ENCODE peak calls at places on chromosome 20, in seven cellular contexts. B, J, P, E, O, G and S are unnamed samples.

GRCh38 chr20:46520540-46520939 is 7.2 kb upstream of the ZNF334 start:
- DNase-seq in G (no peak), J (no peak), E (no peak), O (no peak), B (no peak), P (no peak), S (no peak)

GRCh38 chr20:8372819-8373218 is 240.8 kb downstream of the PLCB1 start:
- DNase-seq in P (no peak), E (no peak), J (no peak), B (no peak), G (no peak), O (no peak), S (no peak)

GRCh38 chr20:22722840-22723239 is 138.5 kb upstream of the FOXA2 start:
- DNase-seq in G (no peak), O (no peak), P (no peak), E (no peak), B (no peak), J (no peak), S (no peak)

GRCh38 chr20:6679086-6679485 is 88.4 kb upstream of the BMP2 start:
- DNase-seq in G (no peak), J (no peak), O (no peak), P (no peak), B (no peak), E (no peak), S (no peak)

GRCh38 chr20:40997116-40997515 is 31.5 kb upstream of the TOP1 start:
- DNase-seq in J (peak; percentile 57), P (no peak), O (no peak), E (no peak), B (no peak), G (no peak), S (no peak)

GRCh38 chr20:17944854-17945474 is 23.6 kb downstream of the SNX5 start:
- DNase-seq in J (no peak), B (no peak), G (no peak), P (no peak), E (no peak), O (no peak), S (no peak)

GRCh38 chr20:49737260-49737659 is 23.6 kb upstream of the B4GALT5 start:
- DNase-seq in G (no peak), J (no peak), P (no peak), E (no peak), O (no peak), B (no peak), S (no peak)

GRCh38 chr20:51221791-51222408 is 199.0 kb upstream of the KCNG1 start:
- DNase-seq in E (no peak), G (peak; percentile 50), B (no peak), J (peak; percentile 70), P (peak; percentile 28), O (no peak), S (peak; percentile 28)

GRCh38 chr20:51346686-51347485 is 195.6 kb downstream of the NFATC2 start:
- DNase-seq in E (no peak), P (peak; percentile 57), J (no peak), G (peak; percentile 88), O (no peak), B (no peak), S (no peak)

GRCh38 chr20:31716818-31717477 is 5.7 kb downstream of the BCL2L1 start:
- DNase-seq in G (no peak), P (no peak), E (no peak), O (no peak), J (no peak), B (no peak), S (no peak)

GRCh38 chr20:51695574-51696303 is 72.5 kb downstream of the ATP9A start:
- DNase-seq in B (no peak), J (no peak), O (no peak), P (peak; percentile 62), G (peak; percentile 28), E (no peak), S (no peak)

GRCh38 chr20:8534368-8534767 is 402.3 kb downstream of the PLCB1 start:
- DNase-seq in G (no peak), J (peak; percentile 38), O (no peak), E (no peak), P (no peak), B (no peak), S (no peak)

GRCh38 chr20:48567145-48567544 is 260.7 kb downstream of the PREX1 start:
- DNase-seq in E (no peak), O (no peak), J (no peak), G (no peak), P (no peak), B (no peak), S (no peak)

GRCh38 chr20:1108437-1108920 is 9.9 kb upstream of the PSMF1 start:
- DNase-seq in E (no peak), O (peak; percentile 60), J (peak; percentile 75), B (peak; percentile 29), G (peak; percentile 60), P (no peak), S (peak; percentile 72)

GRCh38 chr20:5668529-5668868 is 81.7 kb upstream of the SHLD1 start:
- DNase-seq in J (no peak), O (no peak), E (no peak), B (no peak), G (peak; percentile 78), P (no peak), S (no peak)

GRCh38 chr20:6122873-6123649 is at the start of gene FERMT1:
- DNase-seq in B (peak; percentile 65), O (peak; percentile 87), J (peak; percentile 71), G (peak; percentile 88), P (no peak), E (peak; percentile 51), S (peak; percentile 70)

GRCh38 chr20:58599966-58600365 is 51.1 kb upstream of the STX16 start:
- DNase-seq in O (no peak), E (no peak), G (no peak), J (no peak), B (no peak), P (no peak), S (no peak)

GRCh38 chr20:58374906-58375760 is 13.9 kb upstream of the VAPB start:
- DNase-seq in O (no peak), B (no peak), J (peak; percentile 52), E (no peak), G (no peak), P (no peak), S (no peak)

GRCh38 chr20:37651932-37652331 is 41.9 kb upstream of the CTNNBL1 start:
- DNase-seq in P (no peak), J (peak; percentile 69), G (peak; percentile 71), E (no peak), O (peak; percentile 36), B (no peak), S (peak; percentile 22)

GRCh38 chr20:5316188-5317158 is at the start of gene PROKR2:
- DNase-seq in J (peak; percentile 80), P (no peak), B (no peak), G (no peak), O (no peak), E (no peak), S (peak; percentile 79)

DNA sequence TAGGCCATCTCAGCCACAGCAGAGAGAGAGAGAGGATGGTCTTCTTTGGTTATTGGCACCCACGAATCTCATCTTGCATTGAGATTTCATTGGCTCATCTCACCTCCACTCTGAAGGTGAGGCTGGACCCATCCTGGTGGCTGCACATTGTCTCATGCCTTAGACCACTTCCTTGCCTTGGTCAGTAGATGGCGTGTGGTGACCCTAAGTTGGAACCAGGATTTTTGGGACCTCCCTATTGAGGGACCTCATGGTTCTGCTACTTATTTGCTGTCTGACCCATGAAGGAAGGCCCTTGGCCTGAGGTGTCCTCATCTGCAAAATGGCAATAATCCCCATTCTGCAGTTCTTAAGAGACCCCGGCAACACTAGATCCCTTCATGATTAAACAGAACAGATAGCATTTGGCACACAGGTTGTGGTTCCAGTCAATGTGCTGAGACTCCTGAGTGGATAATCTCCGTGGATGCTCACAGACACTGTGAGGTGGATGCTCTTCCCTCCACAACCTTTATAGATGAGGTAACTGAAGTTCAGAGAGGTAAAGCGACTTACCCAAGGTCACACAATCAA is 21.5 kb upstream of the AAR2 start:
- DNase-seq in P (no peak), B (no peak), O (peak; percentile 34), E (no peak), J (peak; percentile 43), G (peak; percentile 73), S (no peak)
- TF ChIP-seq CTCF in P (peak; percentile 67), B (no peak), O (peak; percentile 60), E (peak; percentile 41), J (peak; percentile 45), G (peak; percentile 81), S (peak; percentile 55)

DNA sequence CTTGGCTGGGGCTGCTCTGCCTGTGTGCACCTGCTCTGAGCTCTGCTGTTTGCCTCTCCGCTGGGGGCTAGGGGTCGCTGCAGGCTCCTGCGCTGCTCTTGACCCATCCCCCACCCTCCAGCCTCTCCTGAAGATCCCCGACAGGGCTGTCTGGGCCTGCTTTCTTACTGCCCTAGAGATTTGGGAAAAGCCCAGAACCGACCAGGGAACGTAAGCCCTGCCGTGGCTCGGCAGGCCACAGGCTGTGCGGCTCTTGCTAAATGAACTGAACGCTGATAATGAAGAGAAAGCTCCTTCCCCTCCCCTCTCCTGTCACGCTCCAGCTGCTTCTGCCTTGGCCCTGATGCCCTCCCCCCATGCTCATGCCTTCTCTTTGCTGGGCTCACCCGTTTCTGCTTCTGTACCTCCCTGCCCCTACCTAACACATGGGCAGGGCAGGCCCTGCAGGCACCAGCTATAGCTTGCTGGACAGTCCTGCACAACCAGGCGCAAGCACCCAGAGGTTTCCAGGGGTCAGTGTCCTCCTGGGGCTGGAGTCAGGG is 32.0 kb upstream of the PCMTD2 start:
- DNase-seq in B (peak; percentile 75), E (no peak), O (no peak), J (peak; percentile 89), G (no peak), P (no peak), S (peak; percentile 88)
- TF ChIP-seq CTCF in B (peak; percentile 28), E (no peak), O (no peak), J (peak; percentile 37), G (no peak), P (peak; percentile 25), S (peak; percentile 56)

DNA sequence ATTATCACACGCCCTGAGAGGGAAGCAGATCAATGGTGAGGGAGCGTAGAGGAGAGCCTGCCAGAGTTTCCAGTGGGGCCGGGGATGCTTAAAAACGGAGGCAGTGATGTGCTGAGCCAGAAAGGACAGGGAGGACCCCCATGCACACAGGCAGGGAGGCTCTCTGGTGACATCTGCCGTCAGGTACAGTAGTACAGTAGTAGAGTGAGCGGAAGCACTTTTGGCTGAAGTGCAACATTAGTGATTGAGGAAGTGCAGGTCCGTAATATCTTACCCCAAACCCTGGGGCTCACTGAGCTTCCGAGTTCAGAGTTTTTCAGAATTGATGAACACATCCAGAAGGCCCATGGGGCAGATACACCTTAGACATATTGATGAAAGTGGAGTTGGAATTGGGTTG is 42.1 kb downstream of the GFRA4 start:
- DNase-seq in G (no peak), B (no peak), E (no peak), O (no peak), J (peak; percentile 37), P (no peak), S (no peak)
- TF ChIP-seq CTCF in G (no peak), B (no peak), E (no peak), O (no peak), J (no peak), P (no peak), S (no peak)

GRCh38 chr20:62850333-62850974 is 11.2 kb downstream of the TCFL5 start:
- DNase-seq in E (no peak), P (no peak), J (peak; percentile 44), O (no peak), G (no peak), B (no peak), S (no peak)
- TF ChIP-seq CTCF in E (no peak), P (no peak), J (no peak), O (no peak), G (no peak), B (no peak), S (no peak)